ENCODE peak calls at places on chromosomes 16 and 17, in seven cellular contexts. A is H54; O is mucosa of descending colon; G is germinal center; C is hepatocyte; H is A673; J is effector memory CD4-positive, alpha-beta T cell. L is an unnamed sample.

GRCh38 chr17:78281249-78281865 is 49.9 kb downstream of the TMEM235 start:
- DNase-seq in A (no peak), O (no peak), G (no peak), C (peak), H (no peak), J (no peak), L (no peak)

GRCh38 chr17:77478281-77478680 is 337.5 kb downstream of the SEC14L1 start:
- DNase-seq in A (no peak), O (no peak), G (no peak), C (no peak), H (no peak), J (no peak), L (peak)

GRCh38 chr17:11986179-11986938 is 10.9 kb downstream of the ZNF18 start:
- DNase-seq in A (no peak), O (no peak), G (no peak), C (peak), H (no peak), J (no peak), L (peak)

GRCh38 chr17:41917957-41918391 is 777 bp downstream of the ACLY start:
- DNase-seq in A (no peak), O (peak), G (no peak), C (peak), H (peak), J (no peak), L (peak)

GRCh38 chr17:32590974-32591373 is 104.2 kb downstream of the CDK5R1 start:
- DNase-seq in A (no peak), O (no peak), G (no peak), C (no peak), H (no peak), J (no peak), L (no peak)

GRCh38 chr16:54939537-54940278 is 9.0 kb downstream of the IRX5 start:
- DNase-seq in A (no peak), O (no peak), G (no peak), C (no peak), H (no peak), J (no peak), L (no peak)

GRCh38 chr16:86199182-86199581 is 300.2 kb downstream of the IRF8 start:
- DNase-seq in A (no peak), O (no peak), G (no peak), C (no peak), H (no peak), J (no peak), L (no peak)

GRCh38 chr16:53415504-53415903 is 18.8 kb upstream of the RBL2 start:
- DNase-seq in A (peak), O (no peak), G (no peak), C (peak), H (peak), J (no peak), L (peak)

GRCh38 chr17:81512984-81513668 is 527 bp upstream of the ACTG1 start:
- DNase-seq in A (no peak), O (peak), G (peak), C (peak), H (peak), J (peak), L (peak)

GRCh38 chr17:81069084-81069645 is 34.2 kb downstream of the BAIAP2 start:
- DNase-seq in A (no peak), O (no peak), G (no peak), C (no peak), H (no peak), J (no peak), L (no peak)

GRCh38 chr16:9941245-9941644 is 241.0 kb downstream of the GRIN2A start:
- DNase-seq in A (no peak), O (no peak), G (no peak), C (no peak), H (no peak), J (no peak), L (no peak)

GRCh38 chr16:24986512-24987303 is 28.5 kb downstream of the ARHGAP17 start:
- DNase-seq in A (no peak), O (peak), G (no peak), C (peak), H (peak), J (no peak), L (peak)

GRCh38 chr17:27526603-27527002 is 70.4 kb downstream of the KSR1 start:
- DNase-seq in A (no peak), O (peak), G (no peak), C (peak), H (peak), J (no peak), L (no peak)

GRCh38 chr17:37643829-37644228 is 583 bp upstream of the DDX52 start:
- DNase-seq in A (no peak), O (no peak), G (no peak), C (peak), H (no peak), J (no peak), L (peak)

GRCh38 chr17:8914554-8914953 is 47.1 kb upstream of the PIK3R6 start:
- DNase-seq in A (no peak), O (no peak), G (no peak), C (no peak), H (no peak), J (no peak), L (no peak)

GRCh38 chr17:46943218-46943510 is 20.2 kb downstream of the GOSR2 start:
- DNase-seq in A (no peak), O (no peak), G (no peak), C (no peak), H (no peak), J (no peak), L (no peak)

GRCh38 chr16:51150159-51150893 is 744 bp downstream of the SALL1 start:
- DNase-seq in A (no peak), O (no peak), G (no peak), C (no peak), H (no peak), J (no peak), L (peak)

GRCh38 chr17:40980594-40980993 is 3.5 kb downstream of the KRT40 start:
- DNase-seq in A (no peak), O (no peak), G (no peak), C (peak), H (no peak), J (no peak), L (peak)

GRCh38 chr17:39950871-39951348 is 11.9 kb upstream of the GSDMA start:
- DNase-seq in A (no peak), O (no peak), G (no peak), C (no peak), H (no peak), J (no peak), L (no peak)

GRCh38 chr17:348692-349425 is 3.7 kb downstream of the RPH3AL start:
- DNase-seq in A (no peak), O (peak), G (no peak), C (no peak), H (no peak), J (no peak), L (no peak)

GRCh38 chr17:81285179-81285878 is 9.8 kb downstream of the SLC38A10 start:
- DNase-seq in A (no peak), O (peak), G (peak), C (no peak), H (no peak), J (peak), L (peak)

GRCh38 chr17:29238133-29238850 is 8.4 kb upstream of the CRYBA1 start:
- DNase-seq in A (no peak), O (no peak), G (no peak), C (no peak), H (no peak), J (no peak), L (peak)

GRCh38 chr16:67968440-67969285 is at the start of gene SLC12A4:
- DNase-seq in A (peak), O (peak), G (peak), C (peak), H (peak), J (peak), L (peak)

GRCh38 chr17:44779211-44780025 is 20.6 kb downstream of the ADAM11 start:
- DNase-seq in A (peak), O (peak), G (peak), C (peak), H (peak), J (peak), L (peak)

GRCh38 chr16:29644338-29644857 is 18.6 kb upstream of the SPN start:
- DNase-seq in A (no peak), O (no peak), G (no peak), C (no peak), H (no peak), J (no peak), L (no peak)

GRCh38 chr16:88558457-88559442 is 11.5 kb upstream of the ZC3H18 start:
- DNase-seq in A (no peak), O (peak), G (peak), C (peak), H (peak), J (no peak), L (peak)

GRCh38 chr16:82660078-82660645 is 33.4 kb downstream of the CDH13 start:
- DNase-seq in A (no peak), O (no peak), G (no peak), C (no peak), H (peak), J (peak), L (peak)

GRCh38 chr16:54152362-54153239 is 134.0 kb downstream of the IRX3 start:
- DNase-seq in A (no peak), O (no peak), G (no peak), C (no peak), H (no peak), J (no peak), L (no peak)

GRCh38 chr16:14324581-14324980 is 253.5 kb downstream of the MRTFB start:
- DNase-seq in A (no peak), O (no peak), G (no peak), C (peak), H (no peak), J (no peak), L (peak)

GRCh38 chr17:64039106-64039400 is 18.6 kb upstream of the ICAM2 start:
- DNase-seq in A (no peak), O (no peak), G (no peak), C (no peak), H (no peak), J (no peak), L (no peak)

GRCh38 chr17:57898487-57899311 is 48.9 kb upstream of the MRPS23 start:
- DNase-seq in A (no peak), O (no peak), G (no peak), C (peak), H (no peak), J (no peak), L (peak)

GRCh38 chr17:4854181-4854681 is 21.1 kb downstream of the MINK1 start:
- DNase-seq in A (no peak), O (no peak), G (no peak), C (peak), H (no peak), J (no peak), L (peak)

GRCh38 chr17:8463089-8463488 is 27.4 kb downstream of the NDEL1 start:
- DNase-seq in A (no peak), O (no peak), G (no peak), C (no peak), H (no peak), J (no peak), L (no peak)

GRCh38 chr17:64009571-64010402 is 10.6 kb downstream of the ICAM2 start:
- DNase-seq in A (no peak), O (no peak), G (no peak), C (no peak), H (no peak), J (no peak), L (peak)

GRCh38 chr16:8872071-8872470 is 3.3 kb upstream of the CARHSP1 start:
- DNase-seq in A (no peak), O (no peak), G (no peak), C (no peak), H (no peak), J (no peak), L (no peak)

L was measured in astrocyte of the hippocampus.